ENCODE peak calls at places on chromosomes 16 and 17, in ten cellular contexts. S is upper lobe of right lung, Z is fibroblast of lung, N is IMR-90, K is HepG2, D is tibial artery, I is neuronal stem cell, Y is PC-3, A is OCI-LY7, X is PC-9. T is an unnamed sample. For H3K4me1, the result is how much of the 10 kb centered on the place peaks cover.

GRCh38 chr17:80673152-80673920 is 128.7 kb downstream of the RPTOR start:
- DNase-seq in A (peak), K (peak), S (no peak), N (peak), X (no peak), Z (peak), D (no peak), Y (no peak), I (no peak), T (peak)

GRCh38 chr17:83055911-83056582 is 23.4 kb upstream of the METRNL start:
- DNase-seq in K (peak), Y (peak), I (no peak), Z (peak), X (peak), D (no peak), N (peak), A (no peak), S (peak), T (no peak)

GRCh38 chr17:3983945-3984484 is 19.8 kb upstream of the ATP2A3 start:
- DNase-seq in S (peak), A (no peak), N (peak), Y (no peak), I (no peak), Z (peak), X (no peak), D (no peak), K (no peak), T (no peak)

GRCh38 chr16:22623351-22623781 is 112.7 kb downstream of the NPIPB5 start:
- DNase-seq in A (no peak), Z (peak), X (peak), Y (no peak), I (no peak), D (no peak), K (no peak), N (no peak), S (no peak), T (no peak)

GRCh38 chr16:4892356-4893102 is 44.4 kb downstream of the PPL start:
- DNase-seq in A (no peak), S (no peak), D (no peak), N (peak), X (no peak), K (no peak), Y (no peak), I (no peak), Z (peak), T (no peak)

GRCh38 chr16:90000733-90001427 is 18.4 kb downstream of the DBNDD1 start:
- DNase-seq in X (no peak), N (no peak), I (no peak), S (no peak), Z (no peak), A (peak), Y (no peak), K (no peak), D (no peak), T (no peak)

GRCh38 chr16:55695595-55695994 is 39.8 kb downstream of the SLC6A2 start:
- DNase-seq in A (no peak), Y (no peak), I (no peak), X (no peak), S (no peak), Z (no peak), K (no peak), D (no peak), N (no peak), T (no peak)

GRCh38 chr16:88988980-88989791 is 12.2 kb upstream of the CBFA2T3 start:
- DNase-seq in N (no peak), Z (no peak), K (no peak), X (no peak), Y (no peak), A (no peak), S (no peak), D (no peak), I (no peak), T (no peak)

GRCh38 chr17:78808106-78808635 is 26.1 kb upstream of the CYTH1 start:
- DNase-seq in X (no peak), K (no peak), Z (no peak), S (no peak), A (no peak), I (no peak), Y (peak), D (no peak), N (peak), T (no peak)

GRCh38 chr16:23640669-23640958 is 496 bp downstream of the PALB2 start:
- DNase-seq in X (no peak), K (no peak), Z (peak), N (no peak), S (no peak), Y (no peak), A (peak), I (no peak), D (no peak), T (peak)

GRCh38 chr16:74213372-74213771 is 83.2 kb upstream of the PSMD7 start:
- DNase-seq in I (no peak), A (no peak), Y (no peak), Z (no peak), K (no peak), D (no peak), N (no peak), S (no peak), X (no peak), T (no peak)

GRCh38 chr17:34771891-34772290 is 189.4 kb downstream of the CCT6B start:
- DNase-seq in K (no peak), Y (no peak), X (no peak), I (no peak), A (no peak), Z (no peak), D (no peak), N (no peak), S (no peak), T (no peak)

GRCh38 chr17:72565006-72565405 is 444.2 kb downstream of the SOX9 start:
- DNase-seq in S (no peak), A (no peak), I (no peak), X (no peak), D (no peak), K (no peak), Z (peak), Y (no peak), N (no peak), T (no peak)

GRCh38 chr17:64635647-64636305 is 26.3 kb downstream of the SMURF2 start:
- DNase-seq in N (peak), Y (peak), Z (peak), D (no peak), S (no peak), K (no peak), I (no peak), X (peak), A (no peak), T (no peak)

GRCh38 chr16:23452221-23452571 is 793 bp downstream of the COG7 start:
- DNase-seq in Z (no peak), D (no peak), Y (no peak), X (no peak), I (no peak), N (no peak), S (no peak), K (no peak), A (no peak), T (no peak)

GRCh38 chr17:54992797-54993639 is 24.5 kb downstream of the STXBP4 start:
- DNase-seq in X (peak), Y (peak), S (no peak), N (peak), Z (peak), A (peak), I (peak), D (no peak), K (peak), T (no peak)

GRCh38 chr16:25034916-25035315 is 19.7 kb upstream of the ARHGAP17 start:
- DNase-seq in S (no peak), A (no peak), N (peak), Y (peak), X (no peak), K (no peak), I (no peak), Z (peak), D (no peak), T (no peak)

GRCh38 chr16:50473375-50473945 is 74.7 kb upstream of the NKD1 start:
- DNase-seq in Y (peak), S (no peak), X (peak), A (no peak), I (no peak), Z (peak), D (no peak), N (no peak), K (peak), T (peak)

GRCh38 chr17:80908776-80909175 is 82.9 kb upstream of the CHMP6 start:
- DNase-seq in N (no peak), K (no peak), S (no peak), A (no peak), D (no peak), X (no peak), Y (no peak), I (no peak), Z (no peak), T (no peak)

GRCh38 chr16:5444181-5444580 is 346.6 kb upstream of the EEF2KMT start:
- DNase-seq in N (no peak), X (no peak), I (no peak), Z (no peak), Y (no peak), A (no peak), D (no peak), K (no peak), S (no peak), T (no peak)

GRCh38 chr16:19542138-19542821 is 13.2 kb upstream of the VPS35L start:
- DNase-seq in X (no peak), Z (no peak), D (no peak), N (no peak), I (no peak), A (no peak), Y (no peak), K (peak), S (no peak), T (no peak)

GRCh38 chr16:54475019-54475418 is 188.4 kb upstream of the IRX3 start:
- DNase-seq in Z (no peak), N (no peak), I (no peak), D (no peak), S (no peak), K (no peak), X (no peak), A (no peak), Y (no peak), T (no peak)

GRCh38 chr17:4049546-4049945 is 85.3 kb upstream of the ATP2A3 start:
- DNase-seq in D (no peak), K (no peak), S (no peak), N (no peak), A (no peak), X (no peak), Z (no peak), Y (no peak), I (no peak), T (no peak)

GRCh38 chr16:77212736-77213541 is 13.7 kb downstream of the SYCE1L start:
- DNase-seq in K (no peak), Z (peak), I (peak), S (peak), D (no peak), X (no peak), A (peak), Y (peak), N (no peak), T (peak)

GRCh38 chr16:79767597-79768280 is 167.2 kb upstream of the MAF start:
- DNase-seq in X (no peak), I (peak), K (peak), N (no peak), Z (peak), A (no peak), D (peak), Y (no peak), S (no peak), T (peak)

GRCh38 chr17:59550703-59551102 is 14.7 kb upstream of the DHX40 start:
- DNase-seq in S (no peak), Y (no peak), D (no peak), X (no peak), I (no peak), Z (no peak), N (no peak), K (no peak), A (no peak), T (no peak)

GRCh38 chr16:53882310-53882709 is 178.4 kb downstream of the FTO start:
- DNase-seq in Y (no peak), A (no peak), D (no peak), X (no peak), I (no peak), Z (no peak), N (no peak), S (no peak), K (no peak), T (no peak)

GRCh38 chr17:46108550-46109110 is 84.6 kb downstream of the KANSL1 start:
- DNase-seq in S (no peak), Z (no peak), N (no peak), X (no peak), Y (peak), K (peak), A (no peak), D (no peak), I (no peak), T (no peak)

GRCh38 chr17:9231449-9232154 is 210.3 kb downstream of the NTN1 start:
- DNase-seq in S (no peak), K (no peak), Y (no peak), I (no peak), N (no peak), Z (no peak), A (no peak), X (no peak), D (no peak), T (no peak)

GRCh38 chr17:41728056-41728455 is 6.4 kb downstream of the HAP1 start:
- DNase-seq in I (no peak), X (no peak), Y (no peak), K (no peak), Z (no peak), D (no peak), S (no peak), N (no peak), A (peak), T (no peak)

GRCh38 chr17:17445925-17446665 is 30.7 kb upstream of the MED9 start:
- DNase-seq in D (no peak), S (no peak), I (no peak), A (no peak), N (peak), Z (peak), K (peak), Y (peak), X (peak), T (peak)

GRCh38 chr17:35460354-35460851 is 11.8 kb upstream of the SLFN13 start:
- DNase-seq in Z (no peak), N (no peak), A (peak), I (peak), X (peak), D (no peak), S (peak), Y (peak), K (no peak), T (peak)

GRCh38 chr16:20391045-20391444 is 13.5 kb downstream of the PDILT start:
- DNase-seq in X (no peak), N (no peak), S (no peak), Y (no peak), D (no peak), I (no peak), A (no peak), Z (no peak), K (no peak), T (no peak)

GRCh38 chr17:55163408-55163807 is 101.4 kb upstream of the HLF start:
- DNase-seq in I (no peak), Y (no peak), N (no peak), K (no peak), D (no peak), X (no peak), Z (no peak), S (no peak), A (peak), T (no peak)

GRCh38 chr17:65841116-65841515 is 279.7 kb upstream of the AXIN2 start:
- DNase-seq in A (no peak), Y (no peak), K (no peak), I (no peak), D (no peak), S (no peak), N (no peak), X (no peak), Z (no peak), T (no peak)

DNA sequence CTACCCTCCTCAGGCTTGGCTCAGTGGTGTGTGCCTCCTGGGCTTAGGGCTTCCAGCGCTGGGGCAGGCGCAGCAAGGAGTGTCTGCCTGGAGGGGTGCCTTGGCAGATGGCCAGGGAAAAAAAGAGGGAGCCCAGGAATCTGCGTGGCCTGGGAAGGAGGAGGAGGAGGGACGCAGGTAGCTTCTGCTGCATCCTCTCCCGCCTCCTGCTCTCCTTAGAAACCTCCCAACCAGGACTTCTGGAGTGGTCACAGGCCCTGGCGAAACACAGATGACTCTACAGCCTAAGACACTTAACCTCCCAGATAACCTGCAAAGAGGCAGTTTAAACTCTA is 7.3 kb upstream of the BCAR1 start:
- DNase-seq in Y (no peak), N (no peak), K (no peak), I (no peak), X (no peak), Z (no peak), A (no peak), S (no peak), D (no peak), T (no peak)
- H3K4me1 ChIP-seq in Y (under half), N (half or more), K (half or more), I (half or more), X (under half), Z (half or more), A (under half), S (half or more), D (under half), T (under half)

GRCh38 chr16:85395913-85396878 is 216.9 kb upstream of the GSE1 start:
- DNase-seq in Y (no peak), I (no peak), A (no peak), Z (peak), X (no peak), D (peak), S (peak), K (no peak), N (peak), T (no peak)
- H3K4me1 ChIP-seq in Y (under half), I (under half), A (under half), Z (under half), X (under half), D (under half), S (under half), K (half or more), N (under half), T (under half)

DNA sequence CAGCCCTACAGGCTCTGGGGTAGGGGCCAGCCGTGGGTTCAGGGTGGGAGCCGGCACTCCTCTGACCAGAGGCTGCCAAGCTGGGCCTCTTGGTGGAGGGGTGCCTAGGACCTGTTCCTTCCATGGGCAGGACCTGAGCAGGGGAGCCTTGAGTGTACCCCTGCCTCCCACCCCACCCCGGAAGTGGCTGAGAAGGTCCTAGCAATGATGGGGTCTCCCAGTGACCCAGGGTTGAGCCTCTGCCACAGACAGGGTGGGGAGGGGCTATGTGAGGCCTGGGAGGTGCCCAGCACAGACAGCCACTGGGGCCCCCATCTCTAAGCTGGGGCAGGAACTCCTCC is 6.2 kb upstream of the MTSS2 start:
- DNase-seq in S (no peak), N (no peak), Z (no peak), D (no peak), I (no peak), K (no peak), X (no peak), Y (no peak), A (no peak), T (no peak)
- H3K4me1 ChIP-seq in S (half or more), N (half or more), Z (half or more), D (under half), I (half or more), K (half or more), X (half or more), Y (under half), A (under half), T (under half)

GRCh38 chr17:51653902-51654301 is 393.6 kb downstream of the UTP18 start:
- DNase-seq in Z (no peak), S (no peak), A (no peak), Y (peak), I (no peak), X (no peak), D (no peak), N (no peak), K (no peak), T (peak)
- H3K4me1 ChIP-seq in Z (under half), S (under half), A (under half), Y (under half), I (under half), X (under half), D (under half), N (under half), K (under half), T (under half)

GRCh38 chr16:27515874-27516353 is 33.8 kb downstream of the GTF3C1 start:
- DNase-seq in D (no peak), Y (peak), I (peak), A (peak), Z (no peak), K (peak), S (no peak), N (no peak), X (no peak), T (peak)

GRCh38 chr16:27516360-27516759 is 33.4 kb downstream of the GTF3C1 start:
- DNase-seq in S (no peak), D (no peak), K (no peak), A (no peak), X (no peak), N (no peak), Z (no peak), I (no peak), Y (no peak), T (no peak)

GRCh38 chr16:27514806-27515205 is 34.9 kb downstream of the GTF3C1 start:
- DNase-seq in S (no peak), Y (no peak), A (no peak), Z (no peak), K (no peak), X (no peak), D (no peak), I (no peak), N (peak), T (no peak)

GRCh38 chr16:27520982-27521673 is 28.6 kb downstream of the GTF3C1 start:
- DNase-seq in Y (no peak), D (peak), N (peak), S (no peak), Z (peak), X (no peak), K (no peak), A (no peak), I (no peak), T (no peak)

DNA sequence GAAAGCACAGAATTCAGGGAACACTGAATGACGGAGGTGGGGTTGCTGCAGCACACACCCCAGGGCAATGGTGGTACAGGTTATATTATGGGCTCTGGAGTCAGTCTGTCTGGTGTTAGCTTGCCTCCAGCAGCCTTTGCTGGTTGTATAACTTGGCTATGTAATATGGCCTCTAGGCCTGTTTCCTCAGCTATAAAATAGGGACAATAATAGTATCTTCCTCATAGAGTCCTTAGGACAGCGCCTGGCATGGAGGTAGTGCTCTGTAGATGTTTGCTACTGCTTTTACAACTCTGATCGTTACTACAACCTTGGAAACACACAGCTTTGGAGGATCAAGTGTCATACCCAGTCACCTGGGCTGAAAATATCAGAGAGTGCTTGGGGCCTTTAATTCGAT is 31.5 kb downstream of the GTF3C1 start:
- DNase-seq in Z (no peak), Y (no peak), K (no peak), S (no peak), A (no peak), N (no peak), X (no peak), D (no peak), I (no peak), T (no peak)
- H3K4me1 ChIP-seq in Z (under half), Y (under half), K (under half), S (under half), A (under half), N (under half), X (under half), D (under half), I (under half), T (under half)

GRCh38 chr17:51857052-51857593 is 301.4 kb downstream of the CA10 start:
- DNase-seq in D (no peak), Y (peak), X (no peak), K (no peak), S (no peak), N (no peak), I (no peak), Z (no peak), A (no peak), T (no peak)
- H3K4me1 ChIP-seq in D (under half), Y (under half), X (under half), K (under half), S (under half), N (under half), I (under half), Z (under half), A (under half), T (under half)

GRCh38 chr17:57362797-57363556 is 106.7 kb downstream of the MSI2 start:
- DNase-seq in Y (no peak), S (no peak), I (no peak), D (no peak), N (no peak), K (no peak), X (no peak), Z (no peak), A (no peak), T (no peak)
- H3K4me1 ChIP-seq in Y (under half), S (under half), I (under half), D (under half), N (under half), K (under half), X (under half), Z (under half), A (half or more), T (under half)

GRCh38 chr17:76497979-76498885 is 3.0 kb downstream of the RHBDF2 start:
- DNase-seq in X (no peak), K (peak), A (no peak), Y (peak), Z (peak), I (no peak), N (peak), D (peak), S (peak), T (no peak)
- H3K4me1 ChIP-seq in X (under half), K (half or more), A (half or more), Y (under half), Z (under half), I (under half), N (under half), D (under half), S (under half), T (under half)

GRCh38 chr16:85365120-85365519 is 248.0 kb upstream of the GSE1 start:
- DNase-seq in Z (no peak), K (no peak), I (no peak), Y (no peak), X (no peak), D (no peak), S (peak), N (no peak), A (no peak), T (peak)

GRCh38 chr16:85364323-85365040 is 248.6 kb upstream of the GSE1 start:
- DNase-seq in D (no peak), N (no peak), Z (peak), X (no peak), K (no peak), A (no peak), I (no peak), Y (no peak), S (peak), T (no peak)

GRCh38 chr16:85363881-85364280 is 249.2 kb upstream of the GSE1 start:
- DNase-seq in A (no peak), S (no peak), D (no peak), I (no peak), Y (no peak), X (no peak), Z (peak), K (no peak), N (no peak), T (no peak)

GRCh38 chr16:85362443-85362842 is 250.2 kb upstream of the CIBAR2 start:
- DNase-seq in S (no peak), Y (no peak), N (no peak), A (no peak), I (no peak), D (no peak), X (no peak), Z (no peak), K (no peak), T (no peak)

GRCh38 chr16:85363427-85363826 is 249.7 kb upstream of the GSE1 start:
- DNase-seq in X (no peak), A (no peak), S (peak), Z (no peak), I (no peak), N (no peak), K (no peak), Y (no peak), D (no peak), T (no peak)
- H3K4me1 ChIP-seq in X (under half), A (under half), S (under half), Z (under half), I (under half), N (under half), K (under half), Y (under half), D (under half), T (under half)